ENCODE peak calls at places on chromosomes 5 and 9, in four cellular contexts. N is HepG2, F is GM12878, L is K562. S is an unnamed sample.

GRCh38 chr5:61186634-61187033 is 24.4 kb upstream of the SMIM15 start:
- DNase-seq in N (no peak), F (no peak), L (no peak), S (no peak)

GRCh38 chr5:106152569-106152968 is 1518.2 kb downstream of the EFNA5 start:
- DNase-seq in N (no peak), F (no peak), L (no peak), S (no peak)

GRCh38 chr5:35513612-35514011 is 104.1 kb upstream of the SPEF2 start:
- DNase-seq in N (no peak), F (no peak), L (no peak), S (no peak)

GRCh38 chr9:123434619-123435240 is 78.7 kb downstream of the CRB2 start:
- DNase-seq in N (peak), F (no peak), L (peak), S (peak)

GRCh38 chr9:98164912-98165311 is 27.5 kb downstream of the CORO2A start:
- DNase-seq in N (no peak), F (no peak), L (no peak), S (no peak)

GRCh38 chr5:81506378-81506777 is 112.4 kb upstream of the ACOT12 start:
- DNase-seq in N (no peak), F (no peak), L (no peak), S (no peak)

GRCh38 chr5:104947061-104947460 is 1384.5 kb upstream of the NUDT12 start:
- DNase-seq in N (no peak), F (no peak), L (no peak), S (no peak)

GRCh38 chr5:2200261-2200965 is 317.7 kb upstream of the IRX4 start:
- DNase-seq in N (no peak), F (no peak), L (no peak), S (no peak)

GRCh38 chr9:132586830-132587483 is 4.6 kb downstream of the BARHL1 start:
- DNase-seq in N (no peak), F (no peak), L (no peak), S (no peak)

GRCh38 chr9:132589148-132590036 is 7.0 kb downstream of the BARHL1 start:
- DNase-seq in N (no peak), F (no peak), L (no peak), S (no peak)

GRCh38 chr9:132587484-132587858 is 5.1 kb downstream of the BARHL1 start:
- DNase-seq in N (no peak), F (no peak), L (no peak), S (no peak)

GRCh38 chr9:132588501-132589147 is 6.2 kb downstream of the BARHL1 start:
- DNase-seq in N (no peak), F (no peak), L (no peak), S (no peak)

GRCh38 chr9:132588098-132588497 is 5.7 kb downstream of the BARHL1 start:
- DNase-seq in N (no peak), F (no peak), L (no peak), S (no peak)
- TF ChIP-seq SP1 in N (no peak), F (no peak), L (no peak), S (no peak)

GRCh38 chr9:36148652-36149051 is 12.1 kb downstream of the GLIPR2 start:
- DNase-seq in N (peak), F (peak), L (peak), S (no peak)
- TF ChIP-seq FOXK2 in N (no peak), F (no peak), L (no peak), S (no peak)

GRCh38 chr9:90836396-90837080 is 34.9 kb downstream of the SYK start:
- DNase-seq in N (no peak), F (no peak), L (no peak), S (no peak)

GRCh38 chr9:90839183-90839582 is 37.6 kb downstream of the SYK start:
- DNase-seq in N (no peak), F (no peak), L (no peak), S (no peak)

GRCh38 chr9:90838761-90839160 is 37.1 kb downstream of the SYK start:
- DNase-seq in N (no peak), F (no peak), L (no peak), S (no peak)

GRCh38 chr9:90835206-90835605 is 33.6 kb downstream of the SYK start:
- DNase-seq in N (no peak), F (no peak), L (no peak), S (no peak)

DNA sequence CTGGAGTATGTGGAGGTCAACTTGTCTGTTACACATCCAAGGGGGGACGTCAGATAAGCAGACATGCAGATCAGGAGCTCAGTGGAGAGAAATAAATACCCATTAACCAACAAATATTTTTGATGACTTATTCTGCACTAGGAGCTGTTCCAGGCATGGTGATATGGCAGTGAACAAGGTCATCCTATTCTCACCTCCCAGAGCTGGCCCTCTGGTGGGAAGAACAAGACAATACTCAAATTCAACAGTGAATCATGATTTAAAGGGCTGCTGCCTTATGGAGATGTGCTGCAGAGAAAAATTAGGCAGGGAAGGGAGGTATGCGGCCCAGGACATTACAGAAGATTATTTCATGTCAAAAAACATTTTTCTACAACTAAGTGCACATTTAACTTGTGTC is 36.5 kb downstream of the SYK start:
- DNase-seq in N (no peak), F (no peak), L (no peak), S (no peak)
- TF ChIP-seq SP1 in N (no peak), F (no peak), L (no peak), S (no peak)

GRCh38 chr9:89994988-89995613 is 390.3 kb downstream of the GADD45G start:
- DNase-seq in N (peak), F (no peak), L (no peak), S (no peak)

GRCh38 chr9:89996106-89996505 is 391.3 kb downstream of the GADD45G start:
- DNase-seq in N (no peak), F (no peak), L (no peak), S (no peak)

GRCh38 chr9:89992326-89993208 is 387.8 kb downstream of the GADD45G start:
- DNase-seq in N (no peak), F (no peak), L (no peak), S (no peak)

GRCh38 chr9:89991204-89991790 is 386.5 kb downstream of the GADD45G start:
- DNase-seq in N (no peak), F (no peak), L (no peak), S (no peak)

GRCh38 chr9:89993678-89994630 is 389.1 kb downstream of the GADD45G start:
- DNase-seq in N (peak), F (no peak), L (no peak), S (no peak)
- TF ChIP-seq FOXK2 in N (no peak), F (no peak), L (no peak), S (no peak)

DNA sequence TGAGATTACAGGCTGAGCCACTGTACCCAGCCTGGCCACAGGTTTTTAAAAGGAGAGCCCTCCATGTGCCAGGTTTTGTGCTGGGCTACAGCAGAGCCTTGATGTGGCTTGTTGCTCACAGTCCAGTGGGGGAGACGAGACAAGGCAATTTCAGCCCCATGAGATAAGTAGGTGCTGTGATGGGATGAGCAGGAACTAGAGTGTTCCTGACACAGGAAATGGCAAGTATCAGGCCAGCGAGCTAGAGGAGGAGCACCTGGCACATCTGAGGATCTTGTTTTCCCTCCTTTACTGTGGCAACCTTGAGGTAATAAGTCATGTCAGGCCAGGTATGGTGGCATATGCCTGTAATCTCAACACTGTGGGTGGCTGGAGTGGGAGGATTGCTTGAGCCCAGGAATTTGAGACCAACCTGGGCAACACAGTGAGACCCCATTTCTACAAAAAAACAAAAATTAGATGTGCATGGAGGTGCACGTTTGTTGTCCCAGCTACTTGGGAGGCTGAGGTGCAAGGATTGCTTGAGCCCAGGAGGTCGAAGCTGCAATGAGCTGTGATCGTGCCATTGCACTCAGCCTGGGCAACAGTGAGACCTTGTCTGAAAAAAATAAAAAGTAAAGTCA is 3.8 kb upstream of the ZDHHC12 start:
- DNase-seq in N (no peak), F (no peak), L (no peak), S (no peak)
- TF ChIP-seq SP1 in N (no peak), F (no peak), L (no peak), S (no peak)

GRCh38 chr5:57676228-57677098 is 193.9 kb upstream of the ACTBL2 start:
- DNase-seq in N (peak), F (no peak), L (no peak), S (no peak)
- TF ChIP-seq FOXK2 in N (no peak), F (no peak), L (no peak), S (no peak)

GRCh38 chr9:111917201-111917600 is 20.6 kb downstream of the UGCG start:
- DNase-seq in N (peak), F (no peak), L (no peak), S (no peak)

GRCh38 chr9:111917980-111918379 is 21.4 kb downstream of the UGCG start:
- DNase-seq in N (no peak), F (no peak), L (no peak), S (no peak)

GRCh38 chr9:111915425-111915758 is 18.8 kb downstream of the UGCG start:
- DNase-seq in N (no peak), F (no peak), L (no peak), S (no peak)

GRCh38 chr9:111914749-111915424 is 18.3 kb downstream of the UGCG start:
- DNase-seq in N (no peak), F (no peak), L (peak), S (peak)

GRCh38 chr9:111916234-111916645 is 19.6 kb downstream of the UGCG start:
- DNase-seq in N (no peak), F (no peak), L (no peak), S (no peak)
- TF ChIP-seq SP1 in N (no peak), F (no peak), L (no peak), S (no peak)

GRCh38 chr5:160349249-160349965 is 21.0 kb downstream of the C1QTNF2 start:
- DNase-seq in N (no peak), F (no peak), L (no peak), S (no peak)

GRCh38 chr5:160352308-160352707 is 18.1 kb downstream of the C1QTNF2 start:
- DNase-seq in N (no peak), F (no peak), L (no peak), S (no peak)

GRCh38 chr5:160356550-160357347 is 13.7 kb downstream of the C1QTNF2 start:
- DNase-seq in N (no peak), F (no peak), L (no peak), S (no peak)

GRCh38 chr5:160354666-160355065 is 15.8 kb downstream of the C1QTNF2 start:
- DNase-seq in N (no peak), F (no peak), L (no peak), S (no peak)

DNA sequence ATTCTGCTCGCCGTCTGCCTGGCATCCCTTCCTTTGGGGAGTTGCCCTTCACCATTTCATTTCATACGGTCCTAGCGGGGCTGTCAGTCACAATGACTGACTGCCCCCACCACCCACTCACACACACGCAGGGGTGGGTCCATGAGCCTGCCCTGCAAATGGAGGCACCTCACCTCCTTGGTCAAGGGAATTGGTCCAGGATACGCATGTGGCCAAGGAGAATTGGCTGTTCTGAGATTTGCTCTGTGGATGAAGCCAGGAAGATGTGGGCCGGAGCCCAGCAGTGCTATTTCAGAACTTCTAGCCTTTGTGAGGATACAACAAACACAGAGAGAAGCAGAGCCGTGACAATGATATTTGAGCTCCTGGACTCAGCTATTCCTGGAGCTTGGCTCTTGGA is 17.0 kb downstream of the C1QTNF2 start:
- DNase-seq in N (no peak), F (no peak), L (no peak), S (no peak)
- TF ChIP-seq FOXK2 in N (no peak), F (no peak), L (no peak), S (no peak)

GRCh38 chr5:151298063-151298462 is 5.5 kb downstream of the SLC36A3 start:
- DNase-seq in N (peak), F (peak), L (peak), S (peak)
- TF ChIP-seq SP1 in N (no peak), F (no peak), L (no peak), S (no peak)

S was measured in HEK293T.